ENCODE peak calls at places on chromosomes 1 and 21, in five cellular contexts. H, C, P, G and N are unnamed samples.

GRCh38 chr1:10632691-10633090 is 157.9 kb downstream of the PEX14 start:
- DNase-seq in P (no peak), G (no peak), H (no peak), C (peak), N (no peak)

GRCh38 chr1:244782056-244782455 is 53.4 kb upstream of the COX20 start:
- DNase-seq in H (no peak), P (no peak), C (no peak), G (no peak), N (no peak)

GRCh38 chr1:54813479-54814147 is 12.5 kb upstream of the TTC22 start:
- DNase-seq in H (no peak), P (no peak), G (no peak), C (no peak), N (no peak)

GRCh38 chr1:59393211-59394180 is 96.6 kb downstream of the FGGY start:
- DNase-seq in H (peak), C (peak), G (peak), P (peak), N (peak)

GRCh38 chr21:24223625-24224024 is 1383.7 kb downstream of the MRPL39 start:
- DNase-seq in C (no peak), G (no peak), H (no peak), P (no peak), N (no peak)

GRCh38 chr1:51296379-51297357 is 33.7 kb downstream of the TTC39A start:
- DNase-seq in G (peak), P (peak), C (peak), H (peak), N (peak)

GRCh38 chr1:38558476-38559179 is 300.9 kb downstream of the RRAGC start:
- DNase-seq in P (no peak), H (no peak), C (no peak), G (peak), N (no peak)

GRCh38 chr1:198662821-198663220 is 24.0 kb downstream of the PTPRC start:
- DNase-seq in P (no peak), C (no peak), G (no peak), H (no peak), N (no peak)

GRCh38 chr1:91749690-91750335 is 136.1 kb downstream of the TGFBR3 start:
- DNase-seq in P (no peak), H (no peak), G (no peak), C (no peak), N (no peak)

GRCh38 chr21:44927587-44928461 is 7.1 kb upstream of the ITGB2 start:
- DNase-seq in H (peak), P (no peak), G (peak), C (peak), N (no peak)

GRCh38 chr1:1996207-1996651 is 7.4 kb downstream of the CFAP74 start:
- DNase-seq in C (no peak), H (no peak), G (no peak), P (no peak), N (no peak)

GRCh38 chr1:212864201-212864600 is 6.1 kb downstream of the FLVCR1 start:
- DNase-seq in C (no peak), G (no peak), H (no peak), P (no peak), N (peak)

GRCh38 chr21:15966216-15966615 is 236.4 kb downstream of the USP25 start:
- DNase-seq in G (no peak), C (no peak), H (no peak), P (no peak), N (no peak)

GRCh38 chr1:160681891-160682140 is 29.8 kb downstream of the CD48 start:
- DNase-seq in C (no peak), H (no peak), G (no peak), P (no peak), N (no peak)

GRCh38 chr1:94542088-94542671 is 621 bp upstream of the F3 start:
- DNase-seq in C (peak), G (no peak), P (no peak), H (peak), N (peak)

GRCh38 chr1:241156231-241156965 is 200.6 kb downstream of the RGS7 start:
- DNase-seq in P (no peak), H (peak), G (no peak), C (no peak), N (no peak)

GRCh38 chr1:68600049-68600661 is 103.3 kb upstream of the DEPDC1 start:
- DNase-seq in H (no peak), P (no peak), G (no peak), C (no peak), N (no peak)

GRCh38 chr1:203643213-203644045 is 16.8 kb downstream of the ATP2B4 start:
- DNase-seq in H (no peak), G (no peak), C (no peak), P (no peak), N (no peak)

GRCh38 chr1:110049801-110050601 is 15.6 kb downstream of the STRIP1 start:
- DNase-seq in H (no peak), G (no peak), C (peak), P (no peak), N (no peak)

GRCh38 chr1:53572061-53572801 is 113.0 kb downstream of the DMRTB1 start:
- DNase-seq in P (peak), H (peak), G (peak), C (peak), N (no peak)

GRCh38 chr1:27513521-27513920 is 23.6 kb upstream of the WASF2 start:
- DNase-seq in C (peak), H (no peak), G (no peak), P (no peak), N (no peak)

GRCh38 chr1:24300971-24301370 is 18.2 kb upstream of the GRHL3 start:
- DNase-seq in H (no peak), C (no peak), P (no peak), G (peak), N (no peak)

GRCh38 chr1:230086152-230086551 is 19.1 kb downstream of the GALNT2 start:
- DNase-seq in C (no peak), G (no peak), P (no peak), H (no peak), N (no peak)

GRCh38 chr1:28518745-28519341 is 13.0 kb downstream of the RCC1 start:
- DNase-seq in P (no peak), H (no peak), G (peak), C (no peak), N (no peak)

GRCh38 chr1:29379438-29380073 is 143.2 kb downstream of the PTPRU start:
- DNase-seq in P (no peak), H (no peak), C (no peak), G (no peak), N (no peak)